ENCODE peak calls at places on chromosomes 4 and X, in seven cellular contexts. P, O, B, A, K, S and C are unnamed samples.

GRCh38 chrX:154602766-154603437 is 16.2 kb downstream of the CTAG1B start:
- DNase-seq in P (no peak), O (no peak), B (no peak), A (no peak), K (no peak), S (no peak), C (no peak)

GRCh38 chr4:133154725-133155124 is 5.6 kb downstream of the PCDH10 start:
- DNase-seq in P (no peak), O (peak; percentile 49), B (peak; percentile 2), A (no peak), K (peak; percentile 42), S (no peak), C (peak; percentile 64)

GRCh38 chr4:15592799-15593198 is 62.4 kb downstream of the FBXL5 start:
- DNase-seq in P (no peak), O (no peak), B (no peak), A (no peak), K (no peak), S (no peak), C (no peak)

GRCh38 chrX:77436271-77436670 is 10.9 kb upstream of the FGF16 start:
- DNase-seq in P (no peak), O (no peak), B (no peak), A (no peak), K (no peak), S (no peak), C (no peak)

GRCh38 chrX:23286731-23287130 is 47.9 kb upstream of the PTCHD1 start:
- DNase-seq in P (no peak), O (no peak), B (no peak), A (no peak), K (no peak), S (no peak), C (no peak)

GRCh38 chr4:10092481-10093272 is 23.9 kb downstream of the WDR1 start:
- DNase-seq in P (no peak), O (no peak), B (no peak), A (no peak), K (peak; percentile 29), S (no peak), C (no peak)

GRCh38 chrX:110146521-110146920 is 143.6 kb downstream of the TMEM164 start:
- DNase-seq in P (peak; percentile 35), O (peak; percentile 15), B (peak; percentile 38), A (no peak), K (peak; percentile 64), S (no peak), C (peak; percentile 71)

GRCh38 chr4:163419074-163419473 is 54.5 kb downstream of the TKTL2 start:
- DNase-seq in P (no peak), O (no peak), B (no peak), A (no peak), K (no peak), S (no peak), C (no peak)

GRCh38 chr4:83757121-83757621 is 221.3 kb downstream of the GPAT3 start:
- DNase-seq in P (no peak), O (peak; percentile 21), B (no peak), A (no peak), K (no peak), S (no peak), C (no peak)

GRCh38 chrX:69605521-69605920 is 10.4 kb upstream of the EDA start:
- DNase-seq in P (no peak), O (no peak), B (no peak), A (no peak), K (no peak), S (no peak), C (no peak)

GRCh38 chr4:124529131-124529530 is 183.4 kb downstream of the ANKRD50 start:
- DNase-seq in P (no peak), O (no peak), B (no peak), A (no peak), K (no peak), S (no peak), C (no peak)

GRCh38 chr4:152220201-152220666 is 315.7 kb downstream of the FBXW7 start:
- DNase-seq in P (no peak), O (no peak), B (no peak), A (no peak), K (no peak), S (no peak), C (no peak)

GRCh38 chr4:680565-680930 is 6.2 kb downstream of the MYL5 start:
- DNase-seq in P (peak; percentile 55), O (no peak), B (no peak), A (peak; percentile 62), K (no peak), S (no peak), C (no peak)

GRCh38 chr4:95204873-95205272 is 343.9 kb downstream of the UNC5C start:
- DNase-seq in P (no peak), O (no peak), B (peak; percentile 24), A (no peak), K (peak; percentile 65), S (no peak), C (peak; percentile 10)
- TF ChIP-seq CTCF in P (peak; percentile 10), O (peak; percentile 75), B (peak; percentile 65), A (no peak), K (peak; percentile 59), S (no peak), C (peak; percentile 23)

DNA sequence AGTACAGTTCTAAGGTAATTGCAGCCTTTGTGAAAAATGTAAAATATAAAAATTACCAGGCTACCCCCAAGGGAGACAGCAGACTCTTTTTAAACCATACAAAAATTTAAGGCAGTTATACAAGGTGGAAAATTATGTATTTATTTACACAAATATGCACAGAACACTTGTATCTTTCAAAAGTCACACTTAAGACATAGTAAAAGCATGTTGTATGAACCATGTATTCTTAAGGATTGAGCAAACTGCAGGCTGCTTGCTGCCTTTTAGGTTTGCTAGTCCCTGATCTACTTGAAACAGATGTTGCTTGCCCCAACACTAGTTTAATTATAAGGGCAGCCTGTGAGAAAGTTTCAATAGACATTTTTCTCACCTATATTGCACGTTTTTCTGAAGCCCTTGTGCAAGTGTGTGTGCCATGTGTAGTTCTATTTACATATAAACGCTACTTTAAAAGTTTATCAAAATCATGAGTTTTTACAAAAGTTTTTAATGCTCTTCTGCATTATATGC is 72.8 kb downstream of the PRSS12 start:
- DNase-seq in P (no peak), O (no peak), B (peak; percentile 23), A (no peak), K (no peak), S (no peak), C (peak; percentile 5)
- H3K4me3 ChIP-seq in P (peak overlapping the region; percentile 72), O (peak overlapping the region; percentile 79), B (peak overlapping the region; percentile 91), A (peak overlapping the region; percentile 77), K (peak overlapping the region; percentile 73), S (peak overlapping the region; percentile 87), C (peak overlapping the region; percentile 79)

GRCh38 chr4:155543126-155543765 is 123.4 kb upstream of the GUCY1A1 start:
- DNase-seq in P (no peak), O (peak; percentile 31), B (no peak), A (no peak), K (no peak), S (no peak), C (peak; percentile 49)

GRCh38 chr4:155546451-155546850 is 120.2 kb upstream of the GUCY1A1 start:
- DNase-seq in P (no peak), O (no peak), B (no peak), A (no peak), K (no peak), S (no peak), C (peak; percentile 32)

GRCh38 chr4:155545456-155545855 is 121.2 kb upstream of the GUCY1A1 start:
- DNase-seq in P (no peak), O (no peak), B (no peak), A (no peak), K (no peak), S (no peak), C (no peak)

GRCh38 chr4:155542415-155542814 is 124.2 kb upstream of the GUCY1A1 start:
- DNase-seq in P (no peak), O (no peak), B (no peak), A (no peak), K (no peak), S (no peak), C (no peak)

DNA sequence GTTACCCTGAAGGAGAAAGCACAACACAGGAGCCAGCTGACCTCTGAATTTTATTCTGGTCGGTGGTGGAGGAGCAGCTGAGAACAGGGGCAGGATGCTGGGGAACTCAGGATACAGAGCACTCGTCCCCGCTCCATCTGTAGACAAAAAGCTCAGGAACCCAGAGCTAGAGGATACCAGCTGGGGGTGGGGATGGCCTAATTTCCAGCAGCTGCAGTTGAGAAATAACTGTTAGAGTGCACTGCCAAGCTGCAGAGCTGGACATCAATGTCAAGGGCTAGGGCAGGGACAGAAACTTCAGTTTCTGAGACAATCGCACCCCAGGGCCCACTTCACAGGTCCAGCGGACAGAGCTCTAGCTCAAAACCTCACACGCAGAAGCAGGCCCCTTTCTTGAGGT is 122.1 kb upstream of the GUCY1A1 start:
- DNase-seq in P (no peak), O (no peak), B (no peak), A (no peak), K (no peak), S (no peak), C (no peak)
- TF ChIP-seq CTCF in P (no peak), O (no peak), B (no peak), A (no peak), K (no peak), S (no peak), C (no peak)

GRCh38 chr4:51853027-51853682 is 10.2 kb downstream of the DCUN1D4 start:
- DNase-seq in P (peak; percentile 32), O (no peak), B (no peak), A (no peak), K (no peak), S (no peak), C (no peak)
- H3K4me3 ChIP-seq in P (no peak overlapping the region), O (no peak overlapping the region), B (no peak overlapping the region), A (no peak overlapping the region), K (no peak overlapping the region), S (no peak overlapping the region), C (no peak overlapping the region)